ENCODE peak calls at places on chromosomes 16 and 17, in ten cellular contexts. One of them, this sample, is unnamed.
A peak's percentile ranks its signal among the peaks of the same experiment; 100 is the strongest.

GRCh38 chr17:73747221-73748002 is 103.2 kb upstream of the SDK2 start:
- DNase-seq in left lung: peak; percentile 48
- DNase-seq in uterus: no peak
- DNase-seq in psoas muscle: no peak
- DNase-seq in endodermal cell: no peak
- DNase-seq in DND-41: no peak
- DNase-seq in cardiac muscle cell: no peak
- DNase-seq in heart left ventricle: peak; percentile 66
- DNase-seq in neural progenitor cell: no peak
- DNase-seq in tibial artery: no peak
- DNase-seq in this sample: no peak

GRCh38 chr17:69796093-69796492 is 278.9 kb upstream of the KCNJ16 start:
- DNase-seq in heart left ventricle: no peak
- DNase-seq in left lung: no peak
- DNase-seq in endodermal cell: no peak
- DNase-seq in cardiac muscle cell: no peak
- DNase-seq in tibial artery: no peak
- DNase-seq in neural progenitor cell: no peak
- DNase-seq in uterus: no peak
- DNase-seq in psoas muscle: no peak
- DNase-seq in DND-41: no peak
- DNase-seq in this sample: no peak

GRCh38 chr16:20291807-20292206 is 35.5 kb downstream of the GP2 start:
- DNase-seq in heart left ventricle: no peak
- DNase-seq in left lung: no peak
- DNase-seq in tibial artery: no peak
- DNase-seq in endodermal cell: no peak
- DNase-seq in psoas muscle: no peak
- DNase-seq in neural progenitor cell: peak; percentile 37
- DNase-seq in cardiac muscle cell: no peak
- DNase-seq in DND-41: no peak
- DNase-seq in uterus: no peak
- DNase-seq in this sample: no peak

GRCh38 chr17:32960815-32961214 is 30.8 kb upstream of the SPACA3 start:
- DNase-seq in endodermal cell: peak; percentile 83
- DNase-seq in neural progenitor cell: no peak
- DNase-seq in heart left ventricle: no peak
- DNase-seq in cardiac muscle cell: no peak
- DNase-seq in psoas muscle: no peak
- DNase-seq in left lung: no peak
- DNase-seq in uterus: no peak
- DNase-seq in tibial artery: no peak
- DNase-seq in DND-41: no peak
- DNase-seq in this sample: no peak

GRCh38 chr17:60421273-60422161 is 772 bp upstream of the CHCT1 start:
- DNase-seq in psoas muscle: peak; percentile 78
- DNase-seq in tibial artery: peak; percentile 85
- DNase-seq in cardiac muscle cell: peak; percentile 73
- DNase-seq in heart left ventricle: peak; percentile 75
- DNase-seq in neural progenitor cell: peak; percentile 89
- DNase-seq in endodermal cell: peak; percentile 95
- DNase-seq in left lung: peak; percentile 95
- DNase-seq in DND-41: no peak
- DNase-seq in uterus: peak; percentile 45
- DNase-seq in this sample: peak; percentile 89

GRCh38 chr17:64694207-64694606 is 32.1 kb upstream of the SMURF2 start:
- DNase-seq in DND-41: no peak
- DNase-seq in neural progenitor cell: no peak
- DNase-seq in heart left ventricle: peak; percentile 71
- DNase-seq in uterus: peak; percentile 57
- DNase-seq in endodermal cell: no peak
- DNase-seq in psoas muscle: peak; percentile 61
- DNase-seq in tibial artery: peak; percentile 79
- DNase-seq in cardiac muscle cell: peak; percentile 59
- DNase-seq in left lung: no peak
- DNase-seq in this sample: peak; percentile 82

GRCh38 chr17:36128411-36128978 is 24.9 kb downstream of the CCL4 start:
- DNase-seq in left lung: no peak
- DNase-seq in DND-41: no peak
- DNase-seq in neural progenitor cell: no peak
- DNase-seq in heart left ventricle: no peak
- DNase-seq in uterus: no peak
- DNase-seq in cardiac muscle cell: no peak
- DNase-seq in psoas muscle: no peak
- DNase-seq in endodermal cell: no peak
- DNase-seq in tibial artery: no peak
- DNase-seq in this sample: no peak

GRCh38 chr16:84299734-84300440 is 5.2 kb downstream of the WFDC1 start:
- DNase-seq in heart left ventricle: no peak
- DNase-seq in DND-41: no peak
- DNase-seq in psoas muscle: no peak
- DNase-seq in left lung: no peak
- DNase-seq in cardiac muscle cell: no peak
- DNase-seq in endodermal cell: peak; percentile 78
- DNase-seq in tibial artery: no peak
- DNase-seq in neural progenitor cell: no peak
- DNase-seq in uterus: no peak
- DNase-seq in this sample: no peak

DNA sequence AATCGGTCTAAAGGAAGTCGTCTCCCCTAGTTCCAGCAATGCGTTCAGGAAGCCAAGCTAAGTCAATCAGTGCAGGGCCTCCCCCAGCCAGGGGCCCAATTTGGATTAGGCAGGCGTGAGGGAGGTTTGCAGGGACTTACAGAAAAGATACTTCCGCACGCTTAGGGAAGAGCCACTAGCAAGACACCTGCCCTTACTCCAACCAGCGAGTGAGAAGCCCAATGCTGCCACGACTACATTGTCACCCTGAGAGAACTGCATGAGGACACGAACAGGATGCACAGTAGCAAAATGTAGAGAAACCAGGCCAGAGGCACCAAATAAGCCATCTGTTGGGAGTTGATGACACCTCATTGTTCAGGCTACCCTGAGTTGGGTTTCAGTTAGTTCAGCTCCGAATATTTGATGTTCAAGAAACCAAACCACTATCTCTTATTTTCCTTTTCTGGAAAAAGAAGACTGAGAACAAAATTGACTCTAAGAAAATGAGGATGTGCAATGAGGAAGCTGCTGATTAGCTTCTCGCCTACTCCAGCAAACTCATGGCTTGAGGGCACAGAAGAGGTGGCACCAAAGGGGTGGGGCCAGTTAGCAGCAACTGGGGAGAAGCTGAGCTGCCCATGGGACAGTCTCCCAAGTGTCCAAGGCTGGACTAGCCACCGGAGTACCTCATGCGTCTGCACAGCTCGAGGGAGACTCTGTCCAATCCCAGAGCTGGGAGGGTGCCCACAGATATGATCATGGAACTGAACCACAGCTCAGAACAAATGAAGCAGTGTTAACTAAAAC is 29.3 kb downstream of the TK2 start:
- DNase-seq in uterus: no peak
- DNase-seq in heart left ventricle: peak; percentile 75
- DNase-seq in tibial artery: no peak
- DNase-seq in cardiac muscle cell: no peak
- DNase-seq in DND-41: peak; percentile 24
- DNase-seq in endodermal cell: peak; percentile 35
- DNase-seq in left lung: peak; percentile 90
- DNase-seq in neural progenitor cell: no peak
- DNase-seq in psoas muscle: no peak
- DNase-seq in this sample: peak; percentile 82
- H3K4me1 ChIP-seq in uterus: peaks cover 6% of the 10 kb centered on the region
- H3K4me1 ChIP-seq in heart left ventricle: peaks cover 62% of the 10 kb centered on the region
- H3K4me1 ChIP-seq in tibial artery: no peaks in the 10 kb centered on the region
- H3K4me1 ChIP-seq in cardiac muscle cell: no peaks in the 10 kb centered on the region
- H3K4me1 ChIP-seq in DND-41: peaks cover 77% of the 10 kb centered on the region
- H3K4me1 ChIP-seq in endodermal cell: no peaks in the 10 kb centered on the region
- H3K4me1 ChIP-seq in left lung: peaks cover 100% of the 10 kb centered on the region
- H3K4me1 ChIP-seq in neural progenitor cell: peaks cover 12% of the 10 kb centered on the region
- H3K4me1 ChIP-seq in psoas muscle: peaks cover 46% of the 10 kb centered on the region
- H3K4me1 ChIP-seq in this sample: peaks cover 92% of the 10 kb centered on the region

GRCh38 chr17:57356722-57357391 is 100.5 kb downstream of the MSI2 start:
- DNase-seq in uterus: no peak
- DNase-seq in left lung: no peak
- DNase-seq in neural progenitor cell: peak; percentile 74
- DNase-seq in heart left ventricle: no peak
- DNase-seq in cardiac muscle cell: no peak
- DNase-seq in tibial artery: no peak
- DNase-seq in DND-41: peak; percentile 46
- DNase-seq in endodermal cell: peak; percentile 71
- DNase-seq in psoas muscle: no peak
- DNase-seq in this sample: no peak

GRCh38 chr17:57355090-57355859 is 99.0 kb downstream of the MSI2 start:
- DNase-seq in psoas muscle: no peak
- DNase-seq in endodermal cell: peak; percentile 42
- DNase-seq in heart left ventricle: peak; percentile 57
- DNase-seq in cardiac muscle cell: no peak
- DNase-seq in uterus: no peak
- DNase-seq in tibial artery: no peak
- DNase-seq in neural progenitor cell: no peak
- DNase-seq in left lung: no peak
- DNase-seq in DND-41: peak; percentile 57
- DNase-seq in this sample: no peak

GRCh38 chr17:57356153-57356721 is 99.9 kb downstream of the MSI2 start:
- DNase-seq in tibial artery: no peak
- DNase-seq in endodermal cell: no peak
- DNase-seq in uterus: no peak
- DNase-seq in DND-41: no peak
- DNase-seq in psoas muscle: no peak
- DNase-seq in neural progenitor cell: no peak
- DNase-seq in heart left ventricle: no peak
- DNase-seq in left lung: no peak
- DNase-seq in cardiac muscle cell: no peak
- DNase-seq in this sample: no peak

GRCh38 chr17:57357830-57358426 is 101.6 kb downstream of the MSI2 start:
- DNase-seq in tibial artery: no peak
- DNase-seq in endodermal cell: no peak
- DNase-seq in DND-41: peak; percentile 67
- DNase-seq in psoas muscle: no peak
- DNase-seq in uterus: no peak
- DNase-seq in left lung: no peak
- DNase-seq in neural progenitor cell: no peak
- DNase-seq in heart left ventricle: no peak
- DNase-seq in cardiac muscle cell: no peak
- DNase-seq in this sample: no peak

DNA sequence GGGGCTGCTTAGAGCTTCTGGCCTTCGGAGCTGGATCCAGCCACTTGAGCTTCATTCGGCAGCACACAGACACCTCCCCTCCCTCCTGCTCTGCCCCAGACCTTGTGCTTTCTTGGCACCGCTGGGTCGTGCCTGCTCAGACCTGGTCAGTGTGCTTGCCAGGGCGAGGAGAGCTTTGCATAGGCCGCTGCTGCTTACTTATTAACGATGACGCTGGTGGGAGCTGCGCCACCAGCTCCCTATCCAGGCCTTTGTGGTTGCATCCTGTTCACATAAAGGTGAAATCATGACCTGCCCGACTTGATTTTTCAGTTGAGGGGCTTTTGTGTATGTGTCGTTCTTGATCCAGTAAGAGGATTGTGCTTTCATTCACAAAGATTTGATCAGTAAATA is 101.1 kb downstream of the MSI2 start:
- DNase-seq in tibial artery: no peak
- DNase-seq in neural progenitor cell: no peak
- DNase-seq in DND-41: peak; percentile 31
- DNase-seq in cardiac muscle cell: no peak
- DNase-seq in uterus: no peak
- DNase-seq in heart left ventricle: peak; percentile 91
- DNase-seq in endodermal cell: no peak
- DNase-seq in left lung: peak; percentile 78
- DNase-seq in psoas muscle: peak; percentile 51
- DNase-seq in this sample: peak; percentile 80
- H3K4me3 ChIP-seq in tibial artery: no peak overlapping the region
- H3K4me3 ChIP-seq in neural progenitor cell: no peak overlapping the region
- H3K4me3 ChIP-seq in DND-41: no peak overlapping the region
- H3K4me3 ChIP-seq in cardiac muscle cell: no peak overlapping the region
- H3K4me3 ChIP-seq in uterus: no peak overlapping the region
- H3K4me3 ChIP-seq in heart left ventricle: peak overlapping the region; percentile 3
- H3K4me3 ChIP-seq in endodermal cell: no peak overlapping the region
- H3K4me3 ChIP-seq in left lung: no peak overlapping the region
- H3K4me3 ChIP-seq in psoas muscle: peak overlapping the region; percentile 40
- H3K4me3 ChIP-seq in this sample: no peak overlapping the region

GRCh38 chr16:59212492-59213024 is 478.4 kb upstream of the GOT2 start:
- DNase-seq in tibial artery: no peak
- DNase-seq in DND-41: no peak
- DNase-seq in psoas muscle: no peak
- DNase-seq in uterus: no peak
- DNase-seq in neural progenitor cell: no peak
- DNase-seq in heart left ventricle: no peak
- DNase-seq in left lung: no peak
- DNase-seq in endodermal cell: no peak
- DNase-seq in cardiac muscle cell: no peak
- DNase-seq in this sample: no peak
- TF ChIP-seq CTCF in tibial artery: no peak
- TF ChIP-seq CTCF in DND-41: no peak
- TF ChIP-seq CTCF in psoas muscle: no peak
- TF ChIP-seq CTCF in uterus: no peak
- TF ChIP-seq CTCF in neural progenitor cell: no peak
- TF ChIP-seq CTCF in heart left ventricle: no peak
- TF ChIP-seq CTCF in left lung: no peak
- TF ChIP-seq CTCF in endodermal cell: no peak
- TF ChIP-seq CTCF in cardiac muscle cell: no peak
- TF ChIP-seq CTCF in this sample: no peak

GRCh38 chr16:15976929-15977637 is 27.7 kb downstream of the ABCC1 start:
- DNase-seq in endodermal cell: no peak
- DNase-seq in left lung: no peak
- DNase-seq in neural progenitor cell: no peak
- DNase-seq in tibial artery: no peak
- DNase-seq in uterus: no peak
- DNase-seq in DND-41: no peak
- DNase-seq in heart left ventricle: no peak
- DNase-seq in cardiac muscle cell: peak; percentile 91
- DNase-seq in psoas muscle: peak; percentile 63
- DNase-seq in this sample: no peak

GRCh38 chr16:15973997-15974396 is 24.6 kb downstream of the ABCC1 start:
- DNase-seq in DND-41: no peak
- DNase-seq in psoas muscle: no peak
- DNase-seq in endodermal cell: no peak
- DNase-seq in heart left ventricle: no peak
- DNase-seq in cardiac muscle cell: no peak
- DNase-seq in uterus: no peak
- DNase-seq in neural progenitor cell: no peak
- DNase-seq in tibial artery: no peak
- DNase-seq in left lung: no peak
- DNase-seq in this sample: no peak

GRCh38 chr16:15976225-15976812 is 26.9 kb downstream of the ABCC1 start:
- DNase-seq in neural progenitor cell: no peak
- DNase-seq in uterus: no peak
- DNase-seq in psoas muscle: no peak
- DNase-seq in cardiac muscle cell: no peak
- DNase-seq in left lung: no peak
- DNase-seq in tibial artery: no peak
- DNase-seq in endodermal cell: peak; percentile 70
- DNase-seq in heart left ventricle: no peak
- DNase-seq in DND-41: no peak
- DNase-seq in this sample: no peak

GRCh38 chr16:15973460-15973859 is 24.0 kb downstream of the ABCC1 start:
- DNase-seq in cardiac muscle cell: peak; percentile 27
- DNase-seq in DND-41: no peak
- DNase-seq in left lung: no peak
- DNase-seq in heart left ventricle: no peak
- DNase-seq in endodermal cell: no peak
- DNase-seq in tibial artery: no peak
- DNase-seq in neural progenitor cell: no peak
- DNase-seq in psoas muscle: no peak
- DNase-seq in uterus: no peak
- DNase-seq in this sample: no peak

DNA sequence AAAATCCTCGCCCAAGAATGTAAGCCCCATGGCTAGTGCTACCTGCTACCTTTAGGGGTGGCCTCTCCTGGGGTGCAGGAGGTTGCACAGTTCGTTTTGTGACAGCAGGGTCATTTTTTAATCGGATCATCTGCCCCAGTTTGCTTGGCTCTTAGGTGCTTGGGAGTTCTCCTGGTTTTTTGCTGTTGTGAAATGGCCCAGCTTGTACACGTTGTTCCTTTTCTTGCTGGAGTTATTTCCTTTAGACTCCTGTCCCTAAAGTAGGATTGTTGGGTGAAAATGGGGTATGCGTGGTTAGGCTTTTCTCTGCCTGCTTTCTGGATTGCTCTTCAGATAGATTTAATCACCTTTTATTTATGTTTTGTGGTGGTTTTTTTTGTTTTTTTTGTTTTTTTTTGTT is 25.8 kb downstream of the ABCC1 start:
- DNase-seq in heart left ventricle: no peak
- DNase-seq in neural progenitor cell: no peak
- DNase-seq in tibial artery: no peak
- DNase-seq in psoas muscle: no peak
- DNase-seq in left lung: no peak
- DNase-seq in DND-41: no peak
- DNase-seq in uterus: no peak
- DNase-seq in cardiac muscle cell: peak; percentile 57
- DNase-seq in endodermal cell: no peak
- DNase-seq in this sample: no peak
- H3K4me1 ChIP-seq in heart left ventricle: peaks cover 32% of the 10 kb centered on the region
- H3K4me1 ChIP-seq in neural progenitor cell: peaks cover 7% of the 10 kb centered on the region
- H3K4me1 ChIP-seq in tibial artery: no peaks in the 10 kb centered on the region
- H3K4me1 ChIP-seq in psoas muscle: peaks cover 33% of the 10 kb centered on the region
- H3K4me1 ChIP-seq in left lung: peaks cover 52% of the 10 kb centered on the region
- H3K4me1 ChIP-seq in DND-41: no peaks in the 10 kb centered on the region
- H3K4me1 ChIP-seq in uterus: no peaks in the 10 kb centered on the region
- H3K4me1 ChIP-seq in cardiac muscle cell: no peaks in the 10 kb centered on the region
- H3K4me1 ChIP-seq in endodermal cell: no peaks in the 10 kb centered on the region
- H3K4me1 ChIP-seq in this sample: peaks cover 28% of the 10 kb centered on the region

This sample was measured in upper lobe of right lung.